ENCODE peak calls at places on chromosomes 16 and 17, in nine cellular contexts. U is HuH-7; R is small intestine; L is NCI-H187 treated with DMSO at 0.1 percent for 48 hours; D is HCEC 1CT; V is activated CD8-positive, alpha-beta T cell treated with anti-CD3 and anti-CD28 coated beads, Interleukin-2, amount 10 ng/mL, durations not matched to agents 7 days and 5 days; I is CD8-positive, alpha-beta T cell; P is ELR; A is mesendoderm. W is an unnamed sample.

GRCh38 chr16:12337776-12338655 is 361.5 kb downstream of the SNX29 start:
- DNase-seq in R (no peak), P (peak), A (no peak), I (no peak), L (no peak), D (no peak), U (no peak), V (no peak), W (no peak)

GRCh38 chr16:82257990-82258389 is 88.0 kb upstream of the MPHOSPH6 start:
- DNase-seq in D (no peak), R (no peak), I (no peak), L (no peak), V (no peak), A (no peak), P (no peak), U (no peak), W (no peak)

GRCh38 chr17:83195330-83196087 is 116.1 kb downstream of the METRNL start:
- DNase-seq in U (no peak), V (no peak), R (no peak), D (no peak), I (no peak), L (no peak), P (peak), A (no peak), W (no peak)

GRCh38 chr16:3171855-3172593 is 16.0 kb upstream of the OR1F1 start:
- DNase-seq in I (no peak), A (peak), P (peak), U (peak), D (peak), V (peak), L (no peak), R (no peak), W (peak)

GRCh38 chr17:2749058-2749783 is at the start of gene CCDC92B:
- DNase-seq in L (no peak), D (no peak), V (no peak), I (no peak), U (no peak), A (no peak), R (no peak), P (no peak), W (no peak)

GRCh38 chr16:67084345-67085028 is 25.3 kb upstream of the PHAF1 start:
- DNase-seq in P (no peak), R (no peak), U (no peak), I (no peak), A (no peak), V (no peak), D (no peak), L (no peak), W (peak)

GRCh38 chr16:86224126-86224525 is 286.2 kb upstream of the FOXF1 start:
- DNase-seq in D (no peak), A (no peak), P (peak), U (no peak), V (no peak), R (no peak), L (no peak), I (no peak), W (no peak)

GRCh38 chr17:4518901-4519300 is 20.2 kb downstream of the SPNS2 start:
- DNase-seq in R (no peak), I (no peak), A (no peak), V (no peak), L (no peak), D (no peak), U (no peak), P (no peak), W (no peak)

GRCh38 chr17:18889658-18890057 is 31.7 kb downstream of the PRPSAP2 start:
- DNase-seq in D (no peak), V (no peak), R (no peak), U (no peak), I (no peak), L (no peak), A (no peak), P (no peak), W (no peak)

GRCh38 chr16:73057369-73058210 is 9.7 kb upstream of the ZFHX3 start:
- DNase-seq in L (no peak), I (no peak), V (no peak), A (no peak), U (no peak), R (no peak), D (peak), P (peak), W (no peak)

GRCh38 chr16:17578921-17579876 is 108.4 kb upstream of the XYLT1 start:
- DNase-seq in A (peak), P (peak), D (peak), L (no peak), V (peak), I (peak), R (peak), U (peak), W (peak)

GRCh38 chr17:83143817-83144231 is 64.4 kb downstream of the METRNL start:
- DNase-seq in V (peak), U (no peak), A (no peak), R (no peak), P (no peak), L (no peak), I (no peak), D (no peak), W (no peak)